ENCODE peak calls at places on chromosomes 13 and 19, in five cellular contexts. A, N, C, X and M are unnamed samples.

GRCh38 chr13:32267836-32268439 is 47.2 kb downstream of the ZAR1L start:
- DNase-seq in A (peak; percentile 35), N (peak; percentile 93), C (peak; percentile 58), X (no peak), M (peak; percentile 85)

GRCh38 chr19:40805258-40805868 is 6.4 kb downstream of the EGLN2 start:
- DNase-seq in N (no peak), C (no peak), A (no peak), X (no peak), M (no peak)

GRCh38 chr13:34721631-34722144 is 220.4 kb upstream of the NBEA start:
- DNase-seq in A (no peak), X (no peak), C (no peak), N (no peak), M (no peak)

GRCh38 chr13:98466634-98467236 is 110.2 kb downstream of the STK24 start:
- DNase-seq in N (peak; percentile 94), C (no peak), A (peak; percentile 35), X (peak; percentile 57), M (peak; percentile 84)

GRCh38 chr19:3678188-3678587 is 22.1 kb downstream of the PIP5K1C start:
- DNase-seq in N (no peak), X (no peak), A (no peak), C (no peak), M (no peak)

GRCh38 chr19:48113190-48113917 is 2.7 kb upstream of the PLA2G4C start:
- DNase-seq in N (no peak), X (no peak), C (peak; percentile 25), A (no peak), M (no peak)

GRCh38 chr13:22049384-22049783 is 378.5 kb downstream of the FGF9 start:
- DNase-seq in A (no peak), X (peak; percentile 1), C (no peak), N (no peak), M (no peak)

GRCh38 chr19:45716314-45717130 is 14.2 kb downstream of the FBXO46 start:
- DNase-seq in A (no peak), C (peak; percentile 50), X (peak; percentile 36), N (peak; percentile 66), M (peak; percentile 61)

GRCh38 chr13:99566125-99567083 is 65.1 kb downstream of the TM9SF2 start:
- DNase-seq in C (no peak), X (no peak), N (no peak), A (no peak), M (peak; percentile 45)

GRCh38 chr19:1276620-1277007 is 1.3 kb downstream of the FAM174C start:
- DNase-seq in C (no peak), N (no peak), A (peak; percentile 35), X (no peak), M (no peak)

GRCh38 chr19:46492841-46493235 is 2.8 kb downstream of the PNMA8B start:
- DNase-seq in X (no peak), C (no peak), A (no peak), N (peak; percentile 72), M (peak; percentile 55)

GRCh38 chr19:18989316-18989715 is 44.0 kb downstream of the SUGP2 start:
- DNase-seq in A (no peak), N (no peak), C (no peak), X (no peak), M (no peak)

GRCh38 chr19:49686503-49687088 is 2.8 kb upstream of the ADM5 start:
- DNase-seq in A (no peak), X (no peak), N (no peak), C (no peak), M (no peak)

GRCh38 chr13:112867301-112867711 is 101.7 kb upstream of the MCF2L start:
- DNase-seq in N (no peak), C (no peak), A (no peak), X (no peak), M (no peak)

GRCh38 chr13:27137759-27138158 is 33.9 kb downstream of the USP12 start:
- DNase-seq in N (no peak), X (no peak), A (no peak), C (no peak), M (peak; percentile 22)

GRCh38 chr13:20945952-20946383 is 43.4 kb upstream of the XPO4 start:
- DNase-seq in C (no peak), X (no peak), A (no peak), N (peak; percentile 67), M (peak; percentile 69)

GRCh38 chr13:77274126-77274525 is 52.8 kb downstream of the MYCBP2 start:
- DNase-seq in A (no peak), X (no peak), C (no peak), N (no peak), M (no peak)

GRCh38 chr13:50713849-50714248 is 129.6 kb downstream of the DLEU7 start:
- DNase-seq in C (peak; percentile 81), X (peak; percentile 73), N (no peak), A (no peak), M (no peak)

GRCh38 chr19:45296365-45296764 is 26.3 kb downstream of the CKM start:
- DNase-seq in N (no peak), C (no peak), A (no peak), X (no peak), M (no peak)

GRCh38 chr13:32639502-32640105 is 53.4 kb downstream of the PDS5B start:
- DNase-seq in A (peak; percentile 19), C (peak; percentile 26), N (peak; percentile 63), X (peak; percentile 84), M (peak; percentile 68)

GRCh38 chr13:113408562-113408961 is 44.6 kb upstream of the GRTP1 start:
- DNase-seq in X (no peak), N (peak; percentile 31), A (no peak), C (no peak), M (no peak)

GRCh38 chr13:101711307-101712025 is 259.0 kb downstream of the ITGBL1 start:
- DNase-seq in N (no peak), A (no peak), C (no peak), X (peak; percentile 21), M (no peak)

GRCh38 chr19:49801966-49802661 is 11.0 kb downstream of the FUZ start:
- DNase-seq in A (peak; percentile 60), N (peak; percentile 94), C (no peak), X (peak; percentile 89), M (peak; percentile 93)

GRCh38 chr19:19006213-19006612 is 27.1 kb downstream of the SUGP2 start:
- DNase-seq in X (no peak), N (no peak), C (no peak), A (no peak), M (no peak)

GRCh38 chr13:42420304-42420703 is 148.4 kb downstream of the AKAP11 start:
- DNase-seq in N (no peak), C (no peak), X (no peak), A (no peak), M (no peak)

GRCh38 chr19:1382250-1382649 is 1.5 kb upstream of the NDUFS7 start:
- DNase-seq in C (no peak), X (no peak), A (no peak), N (no peak), M (no peak)

GRCh38 chr19:27746691-27747380 is 1466.1 kb downstream of the UQCRFS1 start:
- DNase-seq in C (peak; percentile 15), X (peak; percentile 1), N (peak; percentile 87), A (no peak), M (peak; percentile 77)